ENCODE peak calls at places on chromosomes 3 and 15, in nine cellular contexts. O is body of pancreas, M is upper lobe of right lung, Q is heart left ventricle, W is epithelial cell of proximal tubule, V is OCI-LY7, I is stomach, Y is fibroblast of mammary gland, K is lung. S is an unnamed sample.

GRCh38 chr3:177673105-177673804 is 476.0 kb upstream of the TBL1XR1 start:
- DNase-seq in W (peak; percentile 66), V (no peak), M (no peak), K (no peak), O (no peak), Q (no peak), Y (peak; percentile 92), I (no peak), S (no peak)

GRCh38 chr3:155504682-155505081 is 211.2 kb upstream of the STRIT1 start:
- DNase-seq in K (no peak), Y (no peak), M (no peak), W (no peak), I (peak; percentile 40), V (no peak), Q (no peak), O (peak; percentile 60), S (no peak)

GRCh38 chr15:76335129-76335850 is 1.3 kb upstream of the ISL2 start:
- DNase-seq in O (no peak), M (no peak), Y (no peak), W (no peak), K (no peak), V (peak; percentile 30), Q (no peak), I (no peak), S (peak; percentile 15)

GRCh38 chr15:36567445-36567844 is 12.0 kb upstream of the CDIN1 start:
- DNase-seq in K (no peak), O (no peak), W (no peak), M (no peak), V (no peak), I (no peak), Y (no peak), Q (no peak), S (no peak)

GRCh38 chr15:43879386-43880355 is 52.9 kb downstream of the WDR76 start:
- DNase-seq in W (no peak), V (no peak), Y (no peak), Q (peak; percentile 82), I (no peak), O (no peak), K (no peak), M (no peak), S (no peak)

GRCh38 chr15:100202309-100202943 is 139.3 kb downstream of the ADAMTS17 start:
- DNase-seq in V (no peak), M (no peak), I (no peak), O (peak; percentile 78), Y (no peak), Q (no peak), W (no peak), K (no peak), S (no peak)

GRCh38 chr3:46845860-46846623 is 17.2 kb downstream of the MYL3 start:
- DNase-seq in Y (peak; percentile 77), O (peak; percentile 87), V (peak; percentile 14), I (peak; percentile 70), M (peak; percentile 92), Q (peak; percentile 81), W (no peak), K (peak; percentile 78), S (peak; percentile 78)

GRCh38 chr3:143672396-143673165 is 175.7 kb downstream of the SLC9A9 start:
- DNase-seq in M (no peak), I (no peak), Y (peak; percentile 53), V (no peak), W (no peak), K (no peak), O (no peak), Q (no peak), S (no peak)

DNA sequence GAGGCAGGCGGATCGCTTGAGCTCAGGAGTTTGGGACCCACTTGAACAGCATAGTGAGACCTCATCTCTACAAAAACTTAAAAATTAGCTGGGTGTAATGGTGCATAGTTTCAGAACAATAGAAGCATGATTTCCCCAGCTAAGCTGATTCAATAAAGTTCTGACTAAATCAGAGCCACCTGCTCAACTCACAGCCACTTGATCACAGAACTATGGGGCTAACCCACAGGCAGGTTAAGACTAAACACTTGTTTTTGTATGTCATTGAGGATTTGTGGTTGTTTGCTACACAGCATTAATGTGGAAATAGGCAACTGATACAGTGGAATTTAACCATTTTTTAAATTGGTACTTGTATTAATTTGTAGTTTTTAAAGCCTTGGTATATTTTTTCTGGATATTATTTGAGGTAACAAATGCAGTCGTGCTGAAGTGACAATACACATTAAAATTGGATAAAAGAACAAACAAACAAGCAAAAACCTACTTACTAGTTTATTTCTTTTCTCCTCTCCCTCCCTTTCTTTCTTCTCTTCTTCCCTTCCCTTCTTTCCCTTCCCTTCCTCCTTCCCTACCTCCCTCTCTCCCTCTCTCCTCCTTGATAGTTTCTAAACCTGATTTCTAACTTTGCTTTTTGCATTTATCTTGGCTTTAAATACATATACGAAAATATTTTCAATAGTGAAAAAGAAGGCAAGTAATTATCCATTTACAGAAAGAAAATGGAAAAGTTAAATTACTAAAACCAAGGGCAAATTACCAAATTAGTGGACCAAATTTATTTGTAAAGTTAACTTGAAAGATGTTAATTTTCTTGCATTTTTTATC is 32.1 kb downstream of the OXSM start:
- DNase-seq in W (no peak), Y (no peak), I (no peak), M (no peak), Q (no peak), K (no peak), O (no peak), V (no peak), S (no peak)
- TF ChIP-seq CTCF in W (no peak), Y (no peak), I (no peak), M (no peak), Q (no peak), K (no peak), O (no peak), V (no peak), S (no peak)

GRCh38 chr3:66998075-66998898 is at the start of gene KBTBD8:
- DNase-seq in Y (peak; percentile 98), K (peak; percentile 99), V (peak; percentile 99), O (peak; percentile 98), M (peak; percentile 98), W (peak; percentile 81), Q (peak; percentile 99), I (peak; percentile 98), S (peak; percentile 98)

GRCh38 chr3:66998899-66999235 is 760 bp downstream of the KBTBD8 start:
- DNase-seq in W (no peak), Y (no peak), I (no peak), M (no peak), Q (no peak), O (no peak), V (peak; percentile 16), K (no peak), S (no peak)

GRCh38 chr3:66997560-66998074 is 490 bp upstream of the KBTBD8 start:
- DNase-seq in K (no peak), I (no peak), M (no peak), W (no peak), V (no peak), Y (peak; percentile 76), Q (peak; percentile 36), O (no peak), S (peak; percentile 10)

GRCh38 chr3:67001086-67001861 is 3.2 kb downstream of the KBTBD8 start:
- DNase-seq in O (no peak), Y (no peak), I (no peak), W (no peak), V (peak; percentile 27), M (no peak), Q (no peak), K (no peak), S (no peak)

DNA sequence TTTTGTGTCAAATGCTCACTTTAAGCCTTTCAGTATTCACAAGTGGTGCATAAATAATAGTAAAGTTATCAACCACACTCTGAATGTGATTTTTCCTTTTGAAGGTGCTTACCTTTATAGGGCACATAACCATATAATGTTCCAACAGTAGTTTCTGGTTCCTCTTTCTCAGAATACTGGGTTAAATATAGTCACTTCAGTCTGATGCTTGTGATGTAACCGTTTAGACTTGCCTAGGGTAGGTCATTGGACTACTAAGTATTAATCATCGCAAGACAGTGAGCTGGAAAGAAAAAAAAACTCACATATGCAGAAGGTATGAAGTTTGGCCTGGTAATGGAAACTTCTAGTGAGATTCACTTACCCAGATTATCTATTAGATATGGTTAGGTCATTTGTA is 1.9 kb downstream of the KBTBD8 start:
- DNase-seq in Y (peak; percentile 73), K (no peak), Q (no peak), M (no peak), I (no peak), V (peak; percentile 82), O (no peak), W (peak; percentile 35), S (no peak)
- H3K4me3 ChIP-seq in Y (no peak overlapping the region), K (no peak overlapping the region), Q (peak overlapping the region; percentile 87), M (peak overlapping the region; percentile 82), I (no peak overlapping the region), V (peak overlapping the region; percentile 92), O (no peak overlapping the region), W (no peak overlapping the region), S (no peak overlapping the region)

GRCh38 chr15:85414991-85415390 is 34.6 kb downstream of the AKAP13 start:
- DNase-seq in Q (no peak), V (no peak), K (no peak), O (no peak), I (no peak), M (peak; percentile 40), W (no peak), Y (no peak), S (no peak)
- TF ChIP-seq CTCF in Q (no peak), V (no peak), K (no peak), O (no peak), I (no peak), M (no peak), W (no peak), Y (no peak), S (no peak)

GRCh38 chr15:45635191-45635638 is 386 bp downstream of the SQOR start:
- DNase-seq in Q (peak; percentile 81), Y (no peak), I (peak; percentile 73), K (peak; percentile 74), O (peak; percentile 83), V (peak; percentile 27), M (peak; percentile 91), W (no peak), S (no peak)

GRCh38 chr15:45634442-45635190 is at the start of gene SQOR:
- DNase-seq in K (peak; percentile 92), Q (peak; percentile 91), V (no peak), I (peak; percentile 91), W (no peak), Y (peak; percentile 70), O (peak; percentile 96), M (peak; percentile 96), S (no peak)

GRCh38 chr15:45628136-45628535 is 6.7 kb upstream of the SQOR start:
- DNase-seq in K (no peak), O (no peak), M (no peak), Q (no peak), I (no peak), W (no peak), V (no peak), Y (no peak), S (no peak)

GRCh38 chr15:45631831-45632230 is 3.0 kb upstream of the SQOR start:
- DNase-seq in O (no peak), Y (peak; percentile 59), Q (no peak), I (no peak), V (no peak), K (no peak), M (no peak), W (no peak), S (no peak)

DNA sequence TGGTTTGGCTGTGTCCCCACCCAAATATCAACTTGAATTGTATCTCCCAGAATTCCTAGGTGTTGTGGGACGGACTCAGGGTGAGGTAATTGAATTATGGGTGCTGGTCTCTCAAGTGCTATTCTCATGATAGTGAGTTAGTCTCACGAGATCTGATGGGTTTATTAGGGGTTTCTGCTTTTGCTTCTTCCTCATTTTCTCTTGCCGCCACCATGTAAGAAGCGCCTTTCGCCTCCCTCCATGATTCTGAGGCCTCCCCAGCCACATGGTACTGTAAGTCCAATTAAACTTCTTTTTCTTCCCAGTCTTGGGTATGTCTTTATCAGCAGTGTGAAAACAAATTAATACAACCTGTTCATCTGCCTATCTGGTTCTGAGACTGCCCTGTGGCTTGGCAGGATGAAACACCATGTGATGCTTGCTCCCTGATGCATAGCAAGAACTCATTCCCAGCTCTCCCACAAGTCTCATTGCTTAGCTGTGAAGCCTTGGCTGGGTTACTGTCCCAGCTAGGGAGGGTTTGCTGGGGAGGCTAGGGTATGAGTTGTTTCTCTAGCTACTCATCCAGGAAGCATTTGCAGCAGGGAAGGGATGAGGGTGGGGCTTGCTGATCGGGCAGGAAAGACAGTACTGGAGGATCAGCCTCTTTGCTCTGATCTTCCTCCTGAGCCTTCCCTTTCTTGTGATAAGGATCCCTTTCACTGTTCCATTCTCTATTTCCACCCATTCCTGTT is 3.7 kb upstream of the SQOR start:
- DNase-seq in W (peak; percentile 97), K (no peak), Q (peak; percentile 53), Y (peak; percentile 98), I (no peak), V (no peak), O (no peak), M (no peak), S (no peak)
- H3K4me3 ChIP-seq in W (peak overlapping the region; percentile 54), K (no peak overlapping the region), Q (peak overlapping the region; percentile 41), Y (peak overlapping the region; percentile 48), I (no peak overlapping the region), V (no peak overlapping the region), O (no peak overlapping the region), M (peak overlapping the region; percentile 28), S (no peak overlapping the region)